ENCODE peak calls at places on chromosomes 5 and 9, in four cellular contexts. One of them, this sample, is unnamed.

GRCh38 chr5:133051117-133051546 is 681 bp upstream of the HSPA4 start:
- DNase-seq in GM23248: peak
- DNase-seq in NB4: no peak
- DNase-seq in brain microvascular endothelial cell: no peak
- DNase-seq in this sample: no peak

GRCh38 chr9:27337833-27338526 is 41.0 kb upstream of the EQTN start:
- DNase-seq in GM23248: no peak
- DNase-seq in NB4: no peak
- DNase-seq in brain microvascular endothelial cell: no peak
- DNase-seq in this sample: no peak

GRCh38 chr9:72579190-72579589 is 57.8 kb downstream of the TMC1 start:
- DNase-seq in GM23248: peak
- DNase-seq in NB4: no peak
- DNase-seq in brain microvascular endothelial cell: peak
- DNase-seq in this sample: no peak

GRCh38 chr9:33787839-33788238 is 7.5 kb upstream of the PRSS3 start:
- DNase-seq in GM23248: no peak
- DNase-seq in NB4: no peak
- DNase-seq in brain microvascular endothelial cell: no peak
- DNase-seq in this sample: no peak

GRCh38 chr5:80036621-80037020 is 1.5 kb downstream of the THBS4 start:
- DNase-seq in GM23248: no peak
- DNase-seq in NB4: no peak
- DNase-seq in brain microvascular endothelial cell: no peak
- DNase-seq in this sample: no peak

GRCh38 chr5:91434348-91434747 is 51.2 kb upstream of the ARRDC3 start:
- DNase-seq in GM23248: no peak
- DNase-seq in NB4: peak
- DNase-seq in brain microvascular endothelial cell: no peak
- DNase-seq in this sample: no peak

GRCh38 chr9:5838884-5839571 is 6.1 kb upstream of the ERMP1 start:
- DNase-seq in GM23248: peak
- DNase-seq in NB4: peak
- DNase-seq in brain microvascular endothelial cell: peak
- DNase-seq in this sample: peak

GRCh38 chr5:179138568-179138925 is 78.4 kb downstream of the ZNF354C start:
- DNase-seq in GM23248: no peak
- DNase-seq in NB4: no peak
- DNase-seq in brain microvascular endothelial cell: no peak
- DNase-seq in this sample: no peak

GRCh38 chr5:67350185-67350584 is 153.6 kb upstream of the CD180 start:
- DNase-seq in GM23248: peak
- DNase-seq in NB4: peak
- DNase-seq in brain microvascular endothelial cell: no peak
- DNase-seq in this sample: no peak

GRCh38 chr9:122904466-122904822 is 715 bp downstream of the RC3H2 start:
- DNase-seq in GM23248: peak
- DNase-seq in NB4: peak
- DNase-seq in brain microvascular endothelial cell: peak
- DNase-seq in this sample: peak

GRCh38 chr9:96169488-96169887 is 132.5 kb downstream of the HSD17B3 start:
- DNase-seq in GM23248: peak
- DNase-seq in NB4: no peak
- DNase-seq in brain microvascular endothelial cell: peak
- DNase-seq in this sample: peak

GRCh38 chr5:149749481-149750365 is 19.6 kb downstream of the PPARGC1B start:
- DNase-seq in GM23248: peak
- DNase-seq in NB4: peak
- DNase-seq in brain microvascular endothelial cell: no peak
- DNase-seq in this sample: no peak

This sample was measured in HuH-7.